ENCODE peak calls at places on chromosomes 5 and 9, in ten cellular contexts. One of them, this sample, is unnamed.

GRCh38 chr5:36664762-36665161 is 58.4 kb downstream of the SLC1A3 start:
- DNase-seq in HS-5: no peak
- DNase-seq in GM12865: no peak
- DNase-seq in NK-92 treated with Interleukin-12 subunit alpha and Interleukin-12 subunit beta, amount 100 ng/mL, for 24 hours: no peak
- DNase-seq in HAP-1: no peak
- DNase-seq in naive thymus-derived CD8-positive, alpha-beta T cell: no peak
- DNase-seq in A549: no peak
- DNase-seq in HTR-8/SVneo: no peak
- DNase-seq in brain microvascular endothelial cell: no peak
- DNase-seq in Ammon's horn: no peak
- DNase-seq in this sample: no peak

GRCh38 chr5:39256472-39256871 is 37.1 kb upstream of the FYB1 start:
- DNase-seq in Ammon's horn: no peak
- DNase-seq in GM12865: peak; percentile 71
- DNase-seq in HAP-1: no peak
- DNase-seq in HS-5: peak; percentile 85
- DNase-seq in A549: peak; percentile 67
- DNase-seq in NK-92 treated with Interleukin-12 subunit alpha and Interleukin-12 subunit beta, amount 100 ng/mL, for 24 hours: no peak
- DNase-seq in naive thymus-derived CD8-positive, alpha-beta T cell: no peak
- DNase-seq in brain microvascular endothelial cell: peak; percentile 57
- DNase-seq in HTR-8/SVneo: peak; percentile 53
- DNase-seq in this sample: peak; percentile 52

GRCh38 chr9:21904371-21904770 is 89.8 kb downstream of the CDKN2A start:
- DNase-seq in naive thymus-derived CD8-positive, alpha-beta T cell: no peak
- DNase-seq in A549: no peak
- DNase-seq in HAP-1: no peak
- DNase-seq in HS-5: peak; percentile 20
- DNase-seq in HTR-8/SVneo: no peak
- DNase-seq in brain microvascular endothelial cell: peak; percentile 74
- DNase-seq in Ammon's horn: no peak
- DNase-seq in GM12865: no peak
- DNase-seq in NK-92 treated with Interleukin-12 subunit alpha and Interleukin-12 subunit beta, amount 100 ng/mL, for 24 hours: no peak
- DNase-seq in this sample: peak; percentile 21

GRCh38 chr5:115626444-115626823 is 598 bp upstream of the TMED7 start:
- DNase-seq in HAP-1: no peak
- DNase-seq in A549: no peak
- DNase-seq in GM12865: no peak
- DNase-seq in Ammon's horn: no peak
- DNase-seq in NK-92 treated with Interleukin-12 subunit alpha and Interleukin-12 subunit beta, amount 100 ng/mL, for 24 hours: no peak
- DNase-seq in HS-5: peak; percentile 64
- DNase-seq in brain microvascular endothelial cell: peak; percentile 49
- DNase-seq in HTR-8/SVneo: peak; percentile 25
- DNase-seq in naive thymus-derived CD8-positive, alpha-beta T cell: no peak
- DNase-seq in this sample: peak; percentile 34

GRCh38 chr9:111411266-111411665 is 72.9 kb downstream of the ECPAS start:
- DNase-seq in Ammon's horn: no peak
- DNase-seq in HS-5: no peak
- DNase-seq in HTR-8/SVneo: no peak
- DNase-seq in brain microvascular endothelial cell: no peak
- DNase-seq in GM12865: no peak
- DNase-seq in naive thymus-derived CD8-positive, alpha-beta T cell: no peak
- DNase-seq in A549: no peak
- DNase-seq in HAP-1: no peak
- DNase-seq in NK-92 treated with Interleukin-12 subunit alpha and Interleukin-12 subunit beta, amount 100 ng/mL, for 24 hours: no peak
- DNase-seq in this sample: no peak

GRCh38 chr5:128304121-128304520 is 220.6 kb downstream of the SLC12A2 start:
- DNase-seq in HS-5: no peak
- DNase-seq in Ammon's horn: no peak
- DNase-seq in brain microvascular endothelial cell: peak; percentile 87
- DNase-seq in NK-92 treated with Interleukin-12 subunit alpha and Interleukin-12 subunit beta, amount 100 ng/mL, for 24 hours: no peak
- DNase-seq in GM12865: no peak
- DNase-seq in A549: no peak
- DNase-seq in HAP-1: no peak
- DNase-seq in HTR-8/SVneo: peak; percentile 2
- DNase-seq in naive thymus-derived CD8-positive, alpha-beta T cell: no peak
- DNase-seq in this sample: no peak

GRCh38 chr5:125258610-125259009 is 512.2 kb upstream of the ZNF608 start:
- DNase-seq in HS-5: no peak
- DNase-seq in HAP-1: no peak
- DNase-seq in brain microvascular endothelial cell: no peak
- DNase-seq in A549: no peak
- DNase-seq in GM12865: no peak
- DNase-seq in HTR-8/SVneo: no peak
- DNase-seq in naive thymus-derived CD8-positive, alpha-beta T cell: no peak
- DNase-seq in Ammon's horn: no peak
- DNase-seq in NK-92 treated with Interleukin-12 subunit alpha and Interleukin-12 subunit beta, amount 100 ng/mL, for 24 hours: no peak
- DNase-seq in this sample: no peak

GRCh38 chr9:120348951-120349429 is 231.0 kb downstream of the CDK5RAP2 start:
- DNase-seq in HS-5: no peak
- DNase-seq in A549: peak; percentile 73
- DNase-seq in brain microvascular endothelial cell: peak; percentile 27
- DNase-seq in GM12865: peak; percentile 37
- DNase-seq in HTR-8/SVneo: peak; percentile 62
- DNase-seq in NK-92 treated with Interleukin-12 subunit alpha and Interleukin-12 subunit beta, amount 100 ng/mL, for 24 hours: no peak
- DNase-seq in naive thymus-derived CD8-positive, alpha-beta T cell: no peak
- DNase-seq in HAP-1: peak; percentile 45
- DNase-seq in Ammon's horn: peak; percentile 59
- DNase-seq in this sample: peak; percentile 78

GRCh38 chr5:172721455-172722308 is 49.3 kb downstream of the DUSP1 start:
- DNase-seq in A549: no peak
- DNase-seq in Ammon's horn: no peak
- DNase-seq in naive thymus-derived CD8-positive, alpha-beta T cell: no peak
- DNase-seq in HS-5: no peak
- DNase-seq in NK-92 treated with Interleukin-12 subunit alpha and Interleukin-12 subunit beta, amount 100 ng/mL, for 24 hours: no peak
- DNase-seq in HAP-1: no peak
- DNase-seq in brain microvascular endothelial cell: no peak
- DNase-seq in GM12865: no peak
- DNase-seq in HTR-8/SVneo: no peak
- DNase-seq in this sample: no peak